ENCODE peak calls at places on chromosomes 7 and 10, in eight cellular contexts. K is ovary, T is T-cell, P is nephron progenitor cell, X is COR-L47, F is left cardiac atrium, L is hypothalamus, Y is D341Med. J is an unnamed sample.

GRCh38 chr7:116455009-116455408 is 44.5 kb upstream of the CAV2 start:
- DNase-seq in K (no peak), T (no peak), P (no peak), X (no peak), F (no peak), L (no peak), Y (no peak), J (no peak)

GRCh38 chr7:15643000-15643705 is 43.3 kb downstream of the MEOX2 start:
- DNase-seq in K (no peak), T (no peak), P (no peak), X (no peak), F (no peak), L (no peak), Y (no peak), J (peak)

GRCh38 chr10:124245191-124245590 is 151.8 kb upstream of the CHST15 start:
- DNase-seq in K (no peak), T (no peak), P (no peak), X (no peak), F (no peak), L (no peak), Y (no peak), J (no peak)

GRCh38 chr10:68559872-68560200 is 301 bp upstream of the TET1 start:
- DNase-seq in K (no peak), T (no peak), P (no peak), X (no peak), F (no peak), L (no peak), Y (no peak), J (peak)

GRCh38 chr7:151251926-151252835 is 3.7 kb upstream of the SMARCD3 start:
- DNase-seq in K (peak), T (no peak), P (peak), X (peak), F (peak), L (peak), Y (no peak), J (peak)

GRCh38 chr7:42227931-42228591 is 8.9 kb downstream of the GLI3 start:
- DNase-seq in K (peak), T (no peak), P (peak), X (no peak), F (peak), L (no peak), Y (no peak), J (peak)

GRCh38 chr7:26910221-26910620 is 45.8 kb upstream of the SKAP2 start:
- DNase-seq in K (peak), T (peak), P (no peak), X (no peak), F (no peak), L (no peak), Y (no peak), J (no peak)

GRCh38 chr7:69858471-69858870 is 260.2 kb downstream of the AUTS2 start:
- DNase-seq in K (no peak), T (no peak), P (no peak), X (peak), F (no peak), L (no peak), Y (no peak), J (no peak)

GRCh38 chr7:36280840-36281812 is 108.5 kb upstream of the ANLN start:
- DNase-seq in K (peak), T (no peak), P (peak), X (peak), F (peak), L (peak), Y (no peak), J (peak)

GRCh38 chr10:124328514-124329220 is 90.1 kb downstream of the OAT start:
- DNase-seq in K (no peak), T (no peak), P (no peak), X (no peak), F (no peak), L (no peak), Y (no peak), J (no peak)

GRCh38 chr7:101673315-101673714 is 44.2 kb upstream of the MYL10 start:
- DNase-seq in K (no peak), T (no peak), P (no peak), X (no peak), F (no peak), L (no peak), Y (no peak), J (no peak)

GRCh38 chr7:156039194-156039593 is 226.9 kb upstream of the SHH start:
- DNase-seq in K (no peak), T (no peak), P (no peak), X (no peak), F (no peak), L (no peak), Y (no peak), J (no peak)

GRCh38 chr10:67926956-67927355 is 42.5 kb downstream of the SIRT1 start:
- DNase-seq in K (no peak), T (no peak), P (no peak), X (no peak), F (no peak), L (no peak), Y (no peak), J (no peak)

GRCh38 chr7:19958309-19958896 is 185.0 kb upstream of the TMEM196 start:
- DNase-seq in K (no peak), T (no peak), P (no peak), X (no peak), F (no peak), L (no peak), Y (no peak), J (no peak)

J was measured in heart left ventricle.